ENCODE peak calls at places on chromosomes 12 and 14, in five cellular contexts. W is IMR-90, R is spleen, E is ovary, O is gastrocnemius medialis. N is an unnamed sample.

GRCh38 chr12:52969828-52970569 is 21.1 kb downstream of the KRT18 start:
- DNase-seq in W (no peak), E (no peak), O (no peak), R (no peak), N (peak; percentile 67)

GRCh38 chr12:64825143-64826011 is 930 bp downstream of the TBC1D30 start:
- DNase-seq in E (no peak), W (no peak), O (no peak), R (no peak), N (no peak)

GRCh38 chr14:91352696-91353692 is 64.6 kb downstream of the CCDC88C start:
- DNase-seq in R (peak; percentile 64), E (no peak), O (no peak), W (no peak), N (no peak)

GRCh38 chr12:18719922-18720321 is 17.9 kb downstream of the PLCZ1 start:
- DNase-seq in O (no peak), E (no peak), W (peak; percentile 49), R (no peak), N (no peak)

GRCh38 chr12:117805865-117806264 is 162.9 kb downstream of the KSR2 start:
- DNase-seq in W (no peak), O (no peak), R (no peak), E (no peak), N (no peak)

GRCh38 chr12:53717319-53717718 is 9.9 kb downstream of the CALCOCO1 start:
- DNase-seq in R (no peak), W (no peak), O (no peak), E (no peak), N (no peak)

GRCh38 chr14:75088566-75089373 is 19.3 kb downstream of the ZC2HC1C start:
- DNase-seq in E (peak; percentile 18), W (peak; percentile 65), O (peak; percentile 9), R (no peak), N (peak; percentile 39)

GRCh38 chr12:70044170-70044569 is 199.1 kb upstream of the CNOT2 start:
- DNase-seq in O (no peak), R (no peak), W (no peak), E (no peak), N (no peak)

GRCh38 chr12:103840399-103840880 is 594 bp downstream of the NT5DC3 start:
- DNase-seq in O (peak; percentile 18), R (peak; percentile 85), E (peak; percentile 30), W (peak; percentile 25), N (peak; percentile 38)

GRCh38 chr12:26029741-26030033 is 71.2 kb downstream of the RASSF8 start:
- DNase-seq in R (no peak), W (peak; percentile 30), E (no peak), O (no peak), N (no peak)

DNA sequence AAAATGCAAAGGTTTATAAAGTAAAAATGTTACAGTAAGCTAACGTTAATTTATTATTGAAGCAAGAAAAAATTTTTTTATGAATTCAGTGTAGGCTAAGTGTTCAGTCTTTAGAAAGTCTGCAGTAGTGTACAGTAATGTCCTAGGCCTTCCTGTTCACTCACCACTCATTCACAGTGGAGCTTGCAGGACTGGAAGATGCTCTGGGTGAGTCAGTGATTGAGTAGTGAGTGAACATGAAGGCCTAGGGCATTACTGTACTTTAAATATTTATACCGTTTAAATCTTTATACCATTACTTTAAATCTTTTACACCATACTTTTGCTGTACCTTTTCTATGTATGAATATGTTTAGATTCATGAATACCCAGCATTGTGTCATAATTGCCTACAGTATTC is 120.3 kb upstream of the SLC38A4 start:
- DNase-seq in R (no peak), W (peak; percentile 95), E (no peak), O (no peak), N (no peak)
- H3K4me1 ChIP-seq in R (no peaks in the 10 kb centered on the region), W (peaks cover 10% of the 10 kb centered on the region), E (no peaks in the 10 kb centered on the region), O (peaks cover 15% of the 10 kb centered on the region), N (no peaks in the 10 kb centered on the region)

GRCh38 chr12:101933866-101934514 is 56.6 kb downstream of the DRAM1 start:
- DNase-seq in E (no peak), W (no peak), R (no peak), O (peak; percentile 33), N (no peak)
- TF ChIP-seq POLR2A in E (no peak), W (no peak), R (no peak), O (no peak), N (no peak)

DNA sequence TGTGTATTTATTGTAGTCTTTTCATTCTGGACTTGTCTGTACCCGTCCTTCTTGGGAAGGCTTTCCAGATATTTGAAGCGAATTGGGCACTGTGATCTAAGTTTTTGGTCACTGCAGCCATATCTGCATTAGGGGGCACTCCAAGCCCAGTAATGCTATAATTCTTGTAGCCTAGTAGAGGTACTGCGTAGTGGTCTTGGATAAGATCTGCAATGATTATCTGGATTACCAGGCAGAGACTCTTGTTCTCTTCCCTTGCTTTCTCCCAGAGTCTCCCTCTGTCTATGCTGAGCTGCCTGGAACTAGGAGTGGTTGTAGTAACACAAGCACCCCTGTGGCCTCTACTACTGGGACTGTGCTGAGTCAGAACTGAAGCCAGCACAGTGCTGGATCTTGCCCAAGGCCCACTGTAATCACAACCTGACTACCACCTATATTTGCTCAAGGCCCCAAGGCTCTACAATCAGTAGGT is 30.0 kb downstream of the SLC38A2 start:
- DNase-seq in R (no peak), E (no peak), W (peak; percentile 63), O (no peak), N (no peak)
- TF ChIP-seq CTCF in R (peak; percentile 72), E (peak; percentile 19), W (peak; percentile 53), O (peak; percentile 67), N (peak; percentile 75)

DNA sequence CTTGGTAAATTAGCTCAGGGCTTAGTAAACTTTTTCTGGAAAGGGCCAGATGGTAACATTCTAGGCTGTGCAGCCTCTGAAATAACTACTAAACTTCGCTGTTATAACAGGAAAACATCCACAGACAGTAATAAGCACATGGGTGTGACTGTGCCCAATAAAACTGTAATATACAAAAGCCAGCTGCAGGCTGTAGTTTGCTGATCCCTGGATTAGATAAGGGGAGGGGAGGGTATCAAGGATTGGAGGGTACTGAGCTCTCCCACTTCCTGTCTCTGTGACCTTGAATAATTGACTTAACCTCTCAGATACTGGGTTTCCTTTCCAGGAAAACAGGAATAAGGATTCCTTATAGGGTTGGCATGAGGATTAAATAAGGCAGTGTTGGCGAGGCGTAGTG is 81.2 kb downstream of the CCDC60 start:
- DNase-seq in E (no peak), W (no peak), R (no peak), O (no peak), N (no peak)
- H3K4me1 ChIP-seq in E (no peaks in the 10 kb centered on the region), W (no peaks in the 10 kb centered on the region), R (peaks cover 6% of the 10 kb centered on the region), O (no peaks in the 10 kb centered on the region), N (peaks cover 6% of the 10 kb centered on the region)

GRCh38 chr14:103521438-103521961 is 1.1 kb downstream of the CKB start:
- DNase-seq in W (no peak), O (no peak), E (peak; percentile 40), R (peak; percentile 78), N (no peak)

GRCh38 chr14:103523583-103523969 is 946 bp upstream of the CKB start:
- DNase-seq in O (no peak), E (no peak), W (no peak), R (no peak), N (no peak)

GRCh38 chr14:103524002-103524785 is 1.6 kb upstream of the CKB start:
- DNase-seq in E (peak; percentile 13), O (no peak), W (no peak), R (peak; percentile 68), N (no peak)

GRCh38 chr14:103522028-103522581 is 525 bp downstream of the CKB start:
- DNase-seq in E (peak; percentile 72), W (no peak), O (no peak), R (peak; percentile 77), N (peak; percentile 29)

GRCh38 chr14:103522649-103523582 is at the start of gene CKB:
- DNase-seq in E (peak; percentile 75), W (peak; percentile 45), R (peak; percentile 75), O (no peak), N (peak; percentile 61)
- TF ChIP-seq POLR2A in E (peak; percentile 69), W (peak; percentile 88), R (no peak), O (peak; percentile 79), N (peak; percentile 75)

GRCh38 chr12:115163710-115164109 is 479.7 kb upstream of the TBX3 start:
- DNase-seq in R (no peak), W (no peak), E (no peak), O (no peak), N (no peak)

GRCh38 chr12:115172521-115172920 is 488.5 kb upstream of the TBX3 start:
- DNase-seq in E (no peak), W (peak; percentile 92), R (no peak), O (no peak), N (no peak)

DNA sequence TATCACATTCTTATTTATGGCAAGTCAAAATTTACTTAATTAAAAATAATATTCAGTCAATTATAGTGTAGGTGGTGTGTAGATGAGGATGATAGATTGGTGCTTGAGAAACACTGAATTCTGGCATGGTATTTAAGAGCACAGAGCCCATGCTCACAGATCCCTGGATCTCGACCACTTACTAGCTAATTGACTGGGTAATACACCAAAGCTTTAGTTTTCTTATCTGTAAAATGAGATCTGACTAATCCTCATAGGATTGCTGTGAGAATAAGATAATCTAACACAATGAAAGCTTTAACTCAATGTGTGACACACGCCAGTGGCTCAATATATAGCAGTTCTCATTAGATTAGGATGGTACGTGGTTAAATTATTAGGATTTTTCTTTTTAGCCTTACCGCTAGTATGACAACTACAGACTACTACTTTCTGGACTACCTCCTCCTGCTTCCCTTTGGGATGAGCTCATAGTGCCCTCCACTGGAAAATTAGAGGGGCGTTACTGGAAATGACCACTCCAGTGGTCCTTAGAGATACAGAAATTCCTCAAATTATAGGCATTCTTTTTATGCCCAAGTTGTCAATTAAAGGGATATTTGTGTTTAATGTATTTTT is 482.8 kb upstream of the TBX3 start:
- DNase-seq in R (no peak), E (no peak), W (peak; percentile 47), O (no peak), N (no peak)
- TF ChIP-seq CTCF in R (no peak), E (no peak), W (peak; percentile 42), O (no peak), N (no peak)

GRCh38 chr12:83183132-83183531 is 496.4 kb downstream of the TMTC2 start:
- DNase-seq in O (no peak), W (no peak), E (no peak), R (no peak), N (no peak)

GRCh38 chr12:83186437-83186836 is 499.7 kb downstream of the TMTC2 start:
- DNase-seq in E (no peak), R (no peak), O (no peak), W (no peak), N (no peak)

GRCh38 chr12:83179999-83180398 is 493.3 kb downstream of the TMTC2 start:
- DNase-seq in E (no peak), W (no peak), O (no peak), R (no peak), N (no peak)

GRCh38 chr12:83181074-83181473 is 494.4 kb downstream of the TMTC2 start:
- DNase-seq in E (no peak), R (no peak), O (no peak), W (no peak), N (no peak)
- H3K4me1 ChIP-seq in E (no peaks in the 10 kb centered on the region), R (no peaks in the 10 kb centered on the region), O (no peaks in the 10 kb centered on the region), W (no peaks in the 10 kb centered on the region), N (no peaks in the 10 kb centered on the region)

N was measured in heart left ventricle.